ENCODE peak calls at places on chromosome 9, in eight cellular contexts. G, E, O, W, B, Z, X and U are unnamed samples.

GRCh38 chr9:26677965-26678745 is 214.4 kb downstream of the CAAP1 start:
- DNase-seq in G (no peak), E (no peak), O (no peak), W (no peak), B (no peak), Z (no peak), X (no peak), U (no peak)

GRCh38 chr9:113376634-113377531 is at the start of gene HDHD3:
- DNase-seq in G (peak; percentile 80), E (peak; percentile 81), O (peak; percentile 52), W (peak; percentile 55), B (peak; percentile 86), Z (peak; percentile 54), X (peak; percentile 86), U (peak; percentile 69)

GRCh38 chr9:76687861-76688374 is 76.3 kb upstream of the PCA3 start:
- DNase-seq in G (no peak), E (no peak), O (no peak), W (no peak), B (peak; percentile 85), Z (no peak), X (peak; percentile 62), U (peak; percentile 95)

GRCh38 chr9:124365045-124365444 is 50.2 kb downstream of the PSMB7 start:
- DNase-seq in G (no peak), E (no peak), O (no peak), W (no peak), B (no peak), Z (no peak), X (no peak), U (no peak)

GRCh38 chr9:121498487-121499176 is 1.0 kb downstream of the GGTA1 start:
- DNase-seq in G (peak; percentile 50), E (peak; percentile 30), O (no peak), W (no peak), B (peak; percentile 53), Z (no peak), X (peak; percentile 44), U (peak; percentile 28)

GRCh38 chr9:122075135-122076030 is 17.7 kb downstream of the TTLL11 start:
- DNase-seq in G (no peak), E (no peak), O (no peak), W (no peak), B (peak; percentile 53), Z (no peak), X (no peak), U (no peak)

GRCh38 chr9:133640160-133640559 is 4.0 kb downstream of the DBH start:
- DNase-seq in G (no peak), E (no peak), O (no peak), W (no peak), B (no peak), Z (no peak), X (no peak), U (no peak)

GRCh38 chr9:93128011-93128714 is 5.9 kb downstream of the NINJ1 start:
- DNase-seq in G (no peak), E (peak; percentile 15), O (no peak), W (no peak), B (no peak), Z (no peak), X (no peak), U (no peak)

GRCh38 chr9:80040457-80040856 is 468.7 kb downstream of the TLE4 start:
- DNase-seq in G (no peak), E (no peak), O (no peak), W (no peak), B (no peak), Z (no peak), X (no peak), U (no peak)

GRCh38 chr9:98190757-98191105 is 1.7 kb downstream of the CORO2A start:
- DNase-seq in G (no peak), E (no peak), O (no peak), W (no peak), B (no peak), Z (no peak), X (no peak), U (no peak)

GRCh38 chr9:134186471-134187109 is 22.2 kb upstream of the RNU6ATAC start:
- DNase-seq in G (no peak), E (no peak), O (no peak), W (no peak), B (no peak), Z (no peak), X (no peak), U (no peak)

GRCh38 chr9:106916491-106917235 is 53.7 kb downstream of the ZNF462 start:
- DNase-seq in G (no peak), E (peak; percentile 40), O (no peak), W (no peak), B (peak; percentile 96), Z (no peak), X (peak; percentile 93), U (peak; percentile 95)

GRCh38 chr9:98074119-98074990 is 17.8 kb downstream of the NANS start:
- DNase-seq in G (peak; percentile 83), E (peak; percentile 52), O (peak; percentile 22), W (peak; percentile 54), B (peak; percentile 74), Z (peak; percentile 50), X (peak; percentile 61), U (peak; percentile 43)

GRCh38 chr9:23621166-23621565 is 204.9 kb downstream of the ELAVL2 start:
- DNase-seq in G (no peak), E (no peak), O (no peak), W (no peak), B (no peak), Z (no peak), X (peak; percentile 85), U (peak; percentile 92)

GRCh38 chr9:38362912-38363588 is 29.5 kb upstream of the ALDH1B1 start:
- DNase-seq in G (no peak), E (peak; percentile 28), O (peak; percentile 49), W (no peak), B (peak; percentile 86), Z (no peak), X (peak; percentile 74), U (peak; percentile 73)

GRCh38 chr9:114405294-114406034 is 17.7 kb upstream of the AKNA start:
- DNase-seq in G (peak; percentile 82), E (peak; percentile 80), O (peak; percentile 50), W (peak; percentile 60), B (peak; percentile 85), Z (peak; percentile 61), X (peak; percentile 86), U (peak; percentile 67)

GRCh38 chr9:129630967-129631672 is 5.2 kb downstream of the NTMT1 start:
- DNase-seq in G (no peak), E (no peak), O (no peak), W (no peak), B (peak; percentile 92), Z (no peak), X (peak; percentile 74), U (peak; percentile 7)

GRCh38 chr9:93654351-93654961 is 78.1 kb downstream of the PHF2 start:
- DNase-seq in G (peak; percentile 9), E (no peak), O (no peak), W (no peak), B (no peak), Z (no peak), X (no peak), U (no peak)